ENCODE peak calls at places on chromosomes 1 and 21, in seven cellular contexts. N, S, C, H, Q, I and K are unnamed samples.
A peak's percentile ranks its signal among the peaks of the same experiment; 100 is the strongest.

GRCh38 chr21:38095220-38095619 is 161.6 kb upstream of the KCNJ15 start:
- DNase-seq in N (no peak), S (no peak), C (no peak), H (no peak), Q (no peak), I (no peak), K (no peak)

GRCh38 chr1:63920154-63921117 is 146.6 kb downstream of the ROR1 start:
- DNase-seq in N (no peak), S (no peak), C (no peak), H (no peak), Q (peak; percentile 85), I (no peak), K (no peak)

GRCh38 chr1:200223207-200223606 is 186.6 kb downstream of the ZNF281 start:
- DNase-seq in N (no peak), S (no peak), C (no peak), H (no peak), Q (no peak), I (no peak), K (no peak)

GRCh38 chr1:176799327-176799726 is 336.4 kb downstream of the PAPPA2 start:
- DNase-seq in N (no peak), S (no peak), C (no peak), H (no peak), Q (no peak), I (no peak), K (no peak)

GRCh38 chr21:27225142-27225541 is 258.3 kb upstream of the ADAMTS5 start:
- DNase-seq in N (no peak), S (no peak), C (no peak), H (no peak), Q (no peak), I (no peak), K (no peak)

GRCh38 chr1:228426518-228427175 is 10.0 kb upstream of the TRIM17 start:
- DNase-seq in N (no peak), S (no peak), C (no peak), H (no peak), Q (no peak), I (no peak), K (no peak)

GRCh38 chr1:33183306-33183705 is 1.5 kb upstream of the TRIM62 start:
- DNase-seq in N (no peak), S (no peak), C (no peak), H (no peak), Q (no peak), I (no peak), K (no peak)

GRCh38 chr1:16144325-16145029 is 11.4 kb downstream of the EPHA2 start:
- DNase-seq in N (no peak), S (no peak), C (no peak), H (no peak), Q (no peak), I (no peak), K (no peak)

GRCh38 chr21:34609951-34610549 is 4.9 kb downstream of the RCAN1 start:
- DNase-seq in N (no peak), S (no peak), C (no peak), H (no peak), Q (no peak), I (no peak), K (no peak)

GRCh38 chr1:1062364-1063163 is 11.5 kb downstream of the RNF223 start:
- DNase-seq in N (no peak), S (no peak), C (no peak), H (no peak), Q (no peak), I (peak; percentile 60), K (no peak)

GRCh38 chr1:2614145-2614544 is 18.7 kb downstream of the MMEL1 start:
- DNase-seq in N (no peak), S (no peak), C (no peak), H (no peak), Q (no peak), I (no peak), K (no peak)

GRCh38 chr1:12019858-12020509 is 686 bp downstream of the MIIP start:
- DNase-seq in N (no peak), S (no peak), C (no peak), H (no peak), Q (no peak), I (no peak), K (no peak)

GRCh38 chr1:42756956-42757891 is 9.6 kb downstream of the P3H1 start:
- DNase-seq in N (no peak), S (no peak), C (peak; percentile 52), H (no peak), Q (no peak), I (peak; percentile 61), K (no peak)

GRCh38 chr1:33396188-33397124 is 34.4 kb downstream of the PHC2 start:
- DNase-seq in N (no peak), S (no peak), C (no peak), H (no peak), Q (no peak), I (no peak), K (no peak)

GRCh38 chr1:113870778-113871177 is 734 bp downstream of the PTPN22 start:
- DNase-seq in N (no peak), S (no peak), C (no peak), H (no peak), Q (no peak), I (no peak), K (no peak)

GRCh38 chr1:64051801-64052200 is 151.6 kb upstream of the UBE2U start:
- DNase-seq in N (no peak), S (no peak), C (no peak), H (no peak), Q (no peak), I (no peak), K (no peak)

GRCh38 chr21:41612674-41613250 is 104.8 kb upstream of the TMPRSS2 start:
- DNase-seq in N (no peak), S (peak; percentile 91), C (peak; percentile 57), H (peak; percentile 81), Q (no peak), I (peak; percentile 75), K (no peak)

GRCh38 chr1:107669996-107670395 is 295.0 kb downstream of the VAV3 start:
- DNase-seq in N (no peak), S (peak; percentile 95), C (no peak), H (no peak), Q (no peak), I (no peak), K (no peak)

GRCh38 chr1:31238612-31238985 is 1.1 kb downstream of the NKAIN1 start:
- DNase-seq in N (no peak), S (no peak), C (no peak), H (no peak), Q (no peak), I (peak; percentile 38), K (no peak)

GRCh38 chr1:83033682-83034081 is 965.2 kb downstream of the TTLL7 start:
- DNase-seq in N (no peak), S (no peak), C (no peak), H (no peak), Q (peak; percentile 38), I (no peak), K (no peak)

GRCh38 chr1:229696385-229696784 is 70.3 kb downstream of the URB2 start:
- DNase-seq in N (no peak), S (no peak), C (no peak), H (no peak), Q (no peak), I (no peak), K (no peak)

GRCh38 chr1:204711947-204712701 is 26.6 kb upstream of the LRRN2 start:
- DNase-seq in N (no peak), S (no peak), C (no peak), H (peak; percentile 57), Q (no peak), I (peak; percentile 80), K (no peak)

GRCh38 chr1:22317231-22317919 is 134.3 kb upstream of the ZBTB40 start:
- DNase-seq in N (no peak), S (no peak), C (peak; percentile 57), H (no peak), Q (no peak), I (peak; percentile 74), K (no peak)

GRCh38 chr1:2304921-2305681 is 77.0 kb downstream of the SKI start:
- DNase-seq in N (no peak), S (peak; percentile 91), C (no peak), H (no peak), Q (no peak), I (no peak), K (no peak)

GRCh38 chr1:116288201-116288598 is 84.8 kb upstream of the ATP1A1 start:
- DNase-seq in N (no peak), S (no peak), C (no peak), H (no peak), Q (no peak), I (no peak), K (no peak)

GRCh38 chr1:4307468-4307845 is 347.0 kb upstream of the AJAP1 start:
- DNase-seq in N (no peak), S (peak; percentile 51), C (no peak), H (no peak), Q (no peak), I (no peak), K (no peak)